ENCODE peak calls at places on chromosomes 16 and 17, in four cellular contexts. O, X, R and N are unnamed samples.
A peak's percentile ranks its signal among the peaks of the same experiment; 100 is the strongest.

GRCh38 chr17:74332763-74333220 is 6.8 kb downstream of the KIF19 start:
- DNase-seq in O (no peak), X (no peak), R (no peak), N (no peak)

GRCh38 chr17:64223283-64223682 is 39.8 kb downstream of the TEX2 start:
- DNase-seq in O (no peak), X (no peak), R (no peak), N (no peak)

GRCh38 chr16:24986512-24987303 is 28.5 kb downstream of the ARHGAP17 start:
- DNase-seq in O (peak; percentile 88), X (no peak), R (peak; percentile 94), N (no peak)

GRCh38 chr16:29824589-29825144 is 4.4 kb downstream of the MVP start:
- DNase-seq in O (peak; percentile 91), X (no peak), R (peak; percentile 81), N (no peak)

GRCh38 chr17:79621151-79621940 is 10.5 kb upstream of the RBFOX3 start:
- DNase-seq in O (no peak), X (peak; percentile 37), R (no peak), N (peak; percentile 25)

GRCh38 chr16:64864232-64864803 is 257.5 kb downstream of the CDH11 start:
- DNase-seq in O (peak; percentile 98), X (no peak), R (peak; percentile 90), N (no peak)

GRCh38 chr17:4833941-4834501 is 881 bp downstream of the MINK1 start:
- DNase-seq in O (peak; percentile 80), X (no peak), R (peak; percentile 94), N (no peak)

GRCh38 chr17:8700546-8700945 is 44.1 kb downstream of the CCDC42 start:
- DNase-seq in O (no peak), X (no peak), R (no peak), N (no peak)

GRCh38 chr16:62363451-62363850 is 327.2 kb upstream of the CDH8 start:
- DNase-seq in O (no peak), X (no peak), R (peak; percentile 6), N (peak; percentile 32)

GRCh38 chr17:68576811-68577551 is 24.2 kb downstream of the FAM20A start:
- DNase-seq in O (peak; percentile 25), X (no peak), R (peak; percentile 19), N (no peak)

GRCh38 chr16:83994087-83994486 is 26.0 kb downstream of the NECAB2 start:
- DNase-seq in O (peak; percentile 95), X (no peak), R (peak; percentile 88), N (no peak)

GRCh38 chr17:12597895-12598294 is 67.8 kb upstream of the MYOCD start:
- DNase-seq in O (no peak), X (no peak), R (no peak), N (no peak)

GRCh38 chr16:73268311-73268997 is 220.5 kb upstream of the ZFHX3 start:
- DNase-seq in O (peak; percentile 16), X (no peak), R (no peak), N (peak; percentile 59)

GRCh38 chr17:6269474-6269873 is 165.4 kb downstream of the AIPL1 start:
- DNase-seq in O (peak; percentile 28), X (peak; percentile 80), R (peak; percentile 49), N (peak; percentile 69)

GRCh38 chr17:2937331-2938003 is 125.9 kb downstream of the OR1D5 start:
- DNase-seq in O (peak; percentile 36), X (no peak), R (no peak), N (no peak)

GRCh38 chr17:28327031-28327607 is 8.1 kb downstream of the TMEM97 start:
- DNase-seq in O (peak; percentile 52), X (no peak), R (no peak), N (peak; percentile 18)

GRCh38 chr17:45293413-45294211 is 23.2 kb downstream of the MAP3K14 start:
- DNase-seq in O (peak; percentile 91), X (no peak), R (peak; percentile 96), N (peak; percentile 73)

GRCh38 chr16:28511031-28511430 is 4.4 kb upstream of the IL27 start:
- DNase-seq in O (no peak), X (no peak), R (no peak), N (no peak)

GRCh38 chr16:21628772-21629171 is 23.6 kb downstream of the IGSF6 start:
- DNase-seq in O (peak; percentile 32), X (no peak), R (no peak), N (no peak)

GRCh38 chr16:68079616-68080344 is 5.4 kb upstream of the NFATC3 start:
- DNase-seq in O (no peak), X (peak; percentile 40), R (peak; percentile 38), N (no peak)

GRCh38 chr17:80758793-80759673 is 214.4 kb downstream of the RPTOR start:
- DNase-seq in O (peak; percentile 39), X (no peak), R (peak; percentile 70), N (peak; percentile 21)

GRCh38 chr16:3295209-3295608 is 10.0 kb downstream of the TIGD7 start:
- DNase-seq in O (no peak), X (no peak), R (no peak), N (no peak)

GRCh38 chr16:11157143-11157542 is 98.9 kb downstream of the SOCS1 start:
- DNase-seq in O (no peak), X (no peak), R (no peak), N (no peak)

GRCh38 chr17:63024716-63025115 is 58.7 kb downstream of the TANC2 start:
- DNase-seq in O (peak; percentile 42), X (no peak), R (no peak), N (no peak)

GRCh38 chr16:89289428-89290395 is 72.2 kb downstream of the ZNF778 start:
- DNase-seq in O (peak; percentile 57), X (peak; percentile 92), R (peak; percentile 74), N (peak; percentile 88)

GRCh38 chr16:11128211-11129123 is 127.5 kb downstream of the SOCS1 start:
- DNase-seq in O (peak; percentile 79), X (no peak), R (peak; percentile 84), N (peak; percentile 11)

GRCh38 chr16:47872228-47872627 is 283.6 kb downstream of the ABCC12 start:
- DNase-seq in O (no peak), X (no peak), R (no peak), N (no peak)

GRCh38 chr16:68473358-68474064 is 25.2 kb upstream of the SMPD3 start:
- DNase-seq in O (no peak), X (no peak), R (no peak), N (no peak)

GRCh38 chr17:17141860-17142552 is 64.1 kb downstream of the PLD6 start:
- DNase-seq in O (peak; percentile 50), X (peak; percentile 83), R (peak; percentile 45), N (peak; percentile 80)

DNA sequence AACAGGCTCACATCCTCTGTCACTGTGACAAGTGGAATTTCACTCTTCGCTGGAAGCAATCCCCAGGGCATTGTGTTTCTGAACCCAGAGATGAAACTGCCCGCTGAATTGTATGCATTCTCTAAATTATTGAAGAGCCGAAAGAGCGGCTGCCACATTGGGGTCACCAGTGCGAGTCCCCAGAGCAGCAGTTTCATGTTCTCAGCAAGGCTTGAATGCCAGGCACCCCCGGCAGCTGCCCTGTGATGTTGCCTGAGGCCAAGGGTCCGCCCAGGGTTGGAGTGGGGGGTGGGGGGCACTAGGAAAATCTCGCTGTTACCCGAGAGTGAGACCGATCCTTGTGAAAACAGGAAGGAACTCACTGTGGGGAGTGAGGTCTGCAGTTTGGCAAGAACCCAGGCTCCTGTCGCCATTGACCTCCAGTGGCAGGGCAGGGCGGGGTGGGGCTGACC is 20.7 kb upstream of the BCAR1 start:
- DNase-seq in O (no peak), X (no peak), R (peak; percentile 33), N (no peak)
- H4K91ac ChIP-seq in O (peak overlapping the region; percentile 28), X (no peak overlapping the region), R (peak overlapping the region; percentile 74), N (no peak overlapping the region)

DNA sequence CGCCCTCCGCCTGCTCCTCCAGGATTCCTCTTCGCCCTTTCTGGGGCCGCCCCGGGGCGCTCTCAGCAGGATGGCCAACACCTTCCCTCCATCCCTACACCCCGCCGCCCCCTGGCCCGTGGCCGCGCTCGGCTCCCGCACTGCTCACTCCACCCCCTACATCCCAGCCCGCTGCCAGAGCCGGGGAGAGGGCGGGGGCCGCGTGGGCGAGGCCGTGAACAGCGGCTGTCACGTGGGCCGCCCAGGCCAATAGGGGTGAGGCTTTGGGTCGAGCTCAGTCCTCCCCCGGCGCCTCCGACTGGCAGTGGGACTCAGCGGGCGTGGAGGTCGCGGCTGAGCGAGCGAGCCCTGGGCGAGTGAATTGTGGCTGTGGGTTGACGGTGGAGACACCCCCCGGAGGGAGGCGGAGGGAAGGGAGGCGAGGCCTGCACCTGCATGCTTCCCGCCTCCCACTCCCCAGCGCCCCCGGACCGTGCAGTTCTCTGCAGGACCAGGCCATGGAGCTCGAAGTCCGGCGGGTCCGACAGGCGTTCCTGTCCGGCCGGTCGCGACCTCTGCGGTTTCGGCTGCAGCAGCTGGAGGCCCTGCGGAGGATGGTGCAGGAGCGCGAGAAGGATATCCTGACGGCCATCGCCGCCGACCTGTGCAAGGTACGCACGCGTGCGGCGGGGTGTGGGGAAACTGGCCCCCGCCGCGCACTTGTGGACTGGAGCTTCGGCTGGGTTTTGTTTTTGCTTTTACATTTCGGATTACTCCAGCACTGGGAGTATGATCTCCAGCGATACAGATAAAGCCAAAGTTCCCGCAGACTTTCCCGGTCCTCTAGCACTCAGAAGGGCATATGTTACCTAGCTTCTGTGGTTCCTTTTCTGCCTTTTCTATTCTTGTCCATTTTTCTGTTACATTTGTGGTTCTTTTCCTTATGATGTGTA is at the start of gene ALDH3A2:
- DNase-seq in O (peak; percentile 79), X (peak; percentile 94), R (peak; percentile 93), N (peak; percentile 98)
- H4K91ac ChIP-seq in O (peak within 1 kb of the TSS; percentile 94), X (peak within 1 kb of the TSS; percentile 97), R (peak within 1 kb of the TSS; percentile 97), N (no peak within 1 kb of the TSS)

DNA sequence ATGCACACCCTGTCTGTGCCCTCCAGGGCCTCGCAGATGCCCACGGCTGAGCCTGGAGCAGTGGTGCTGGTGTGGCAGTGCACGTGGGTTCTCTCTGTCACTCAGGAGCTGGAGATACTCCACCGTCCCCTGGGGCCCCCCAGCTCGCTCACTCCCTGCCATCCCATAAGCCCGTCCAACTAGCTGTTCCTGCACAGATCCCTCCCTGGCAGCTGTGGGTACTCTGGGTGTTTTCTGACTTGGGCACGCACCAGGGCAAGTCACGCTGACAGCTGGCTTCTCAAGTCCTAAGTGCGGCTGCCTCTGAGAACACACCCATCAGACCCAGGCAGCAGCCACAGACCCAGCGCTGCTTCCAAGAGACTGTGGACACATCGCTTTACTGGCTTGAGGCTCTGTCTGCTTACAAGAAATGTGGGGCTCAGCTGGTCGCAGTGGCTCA is 25.4 kb upstream of the ITGB4 start:
- DNase-seq in O (no peak), X (no peak), R (no peak), N (no peak)
- H4K91ac ChIP-seq in O (no peak overlapping the region), X (no peak overlapping the region), R (peak overlapping the region; percentile 13), N (no peak overlapping the region)

DNA sequence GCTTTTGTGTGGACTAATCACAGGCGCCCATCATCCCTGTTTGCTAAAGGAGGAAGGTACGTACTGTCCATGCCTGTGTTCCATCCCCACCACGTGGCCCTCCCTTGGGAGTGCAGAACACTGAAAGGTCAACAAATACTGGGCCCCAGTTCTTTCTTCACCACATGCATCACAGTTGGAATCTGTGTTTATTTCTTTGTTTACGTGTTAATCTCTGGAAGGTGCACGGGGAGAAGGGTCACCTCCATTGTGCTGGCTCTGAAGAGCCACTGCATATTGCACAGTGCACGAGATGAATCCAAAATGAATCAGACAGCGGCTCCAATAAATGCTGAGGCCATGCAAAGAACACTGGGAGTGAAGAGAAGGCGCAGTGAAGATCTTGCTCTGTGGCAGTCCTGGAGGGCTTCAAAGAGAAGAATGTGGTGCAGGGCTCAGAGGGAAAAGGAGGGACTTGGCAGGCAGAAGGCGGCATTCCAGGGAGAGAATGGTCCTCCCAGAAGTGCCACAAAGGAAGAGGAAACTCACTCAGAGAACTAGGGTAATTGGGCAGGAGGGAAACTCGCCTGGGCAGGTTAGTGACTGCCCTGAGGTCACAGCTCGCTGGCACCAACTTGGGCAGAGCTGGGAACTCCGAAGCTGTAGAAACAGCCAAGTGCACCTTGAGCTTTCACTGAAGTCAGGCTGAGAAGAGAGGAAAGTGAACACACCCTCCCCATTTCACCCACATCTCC is 3.7 kb downstream of the RPH3AL start:
- DNase-seq in O (no peak), X (no peak), R (peak; percentile 66), N (peak; percentile 29)
- H4K91ac ChIP-seq in O (no peak overlapping the region), X (no peak overlapping the region), R (peak overlapping the region; percentile 47), N (no peak overlapping the region)